ENCODE peak calls at places on chromosome 13, in four cellular contexts. One of them, this sample, is unnamed.

GRCh38 chr13:43014162-43014561 is 9.2 kb upstream of the DNAJC15 start:
- DNase-seq in skeletal muscle cell: no peak
- DNase-seq in activated CD4-positive, alpha-beta T cell treated with anti-CD3 and anti-CD28 coated beads, Interleukin-2, amount 10 ng/mL, durations not matched to agents 7 days and 5 days: no peak
- DNase-seq in activated CD8-positive, alpha-beta memory T cell treated with anti-CD3 and anti-CD28 coated beads for 4 hours: no peak
- DNase-seq in this sample: no peak

GRCh38 chr13:59269476-59269875 is 894.3 kb downstream of the DIAPH3 start:
- DNase-seq in activated CD4-positive, alpha-beta T cell treated with anti-CD3 and anti-CD28 coated beads, Interleukin-2, amount 10 ng/mL, durations not matched to agents 7 days and 5 days: no peak
- DNase-seq in activated CD8-positive, alpha-beta memory T cell treated with anti-CD3 and anti-CD28 coated beads for 4 hours: no peak
- DNase-seq in skeletal muscle cell: peak; percentile 28
- DNase-seq in this sample: no peak

GRCh38 chr13:35764359-35765015 is 288.0 kb upstream of the MAB21L1 start:
- DNase-seq in activated CD8-positive, alpha-beta memory T cell treated with anti-CD3 and anti-CD28 coated beads for 4 hours: no peak
- DNase-seq in activated CD4-positive, alpha-beta T cell treated with anti-CD3 and anti-CD28 coated beads, Interleukin-2, amount 10 ng/mL, durations not matched to agents 7 days and 5 days: no peak
- DNase-seq in skeletal muscle cell: peak; percentile 65
- DNase-seq in this sample: no peak

GRCh38 chr13:30355405-30355741 is 48.0 kb upstream of the KATNAL1 start:
- DNase-seq in skeletal muscle cell: no peak
- DNase-seq in activated CD4-positive, alpha-beta T cell treated with anti-CD3 and anti-CD28 coated beads, Interleukin-2, amount 10 ng/mL, durations not matched to agents 7 days and 5 days: no peak
- DNase-seq in activated CD8-positive, alpha-beta memory T cell treated with anti-CD3 and anti-CD28 coated beads for 4 hours: no peak
- DNase-seq in this sample: no peak

GRCh38 chr13:33696530-33696929 is 121.4 kb upstream of the RFC3 start:
- DNase-seq in skeletal muscle cell: no peak
- DNase-seq in activated CD8-positive, alpha-beta memory T cell treated with anti-CD3 and anti-CD28 coated beads for 4 hours: no peak
- DNase-seq in activated CD4-positive, alpha-beta T cell treated with anti-CD3 and anti-CD28 coated beads, Interleukin-2, amount 10 ng/mL, durations not matched to agents 7 days and 5 days: no peak
- DNase-seq in this sample: no peak

GRCh38 chr13:73715114-73715909 is 418.9 kb downstream of the KLF12 start:
- DNase-seq in skeletal muscle cell: no peak
- DNase-seq in activated CD8-positive, alpha-beta memory T cell treated with anti-CD3 and anti-CD28 coated beads for 4 hours: peak; percentile 23
- DNase-seq in activated CD4-positive, alpha-beta T cell treated with anti-CD3 and anti-CD28 coated beads, Interleukin-2, amount 10 ng/mL, durations not matched to agents 7 days and 5 days: peak; percentile 78
- DNase-seq in this sample: no peak

GRCh38 chr13:48322294-48322693 is 18.7 kb downstream of the RB1 start:
- DNase-seq in activated CD4-positive, alpha-beta T cell treated with anti-CD3 and anti-CD28 coated beads, Interleukin-2, amount 10 ng/mL, durations not matched to agents 7 days and 5 days: no peak
- DNase-seq in activated CD8-positive, alpha-beta memory T cell treated with anti-CD3 and anti-CD28 coated beads for 4 hours: no peak
- DNase-seq in skeletal muscle cell: no peak
- DNase-seq in this sample: no peak

GRCh38 chr13:29761815-29762214 is 88.6 kb downstream of the UBL3 start:
- DNase-seq in activated CD4-positive, alpha-beta T cell treated with anti-CD3 and anti-CD28 coated beads, Interleukin-2, amount 10 ng/mL, durations not matched to agents 7 days and 5 days: no peak
- DNase-seq in skeletal muscle cell: no peak
- DNase-seq in activated CD8-positive, alpha-beta memory T cell treated with anti-CD3 and anti-CD28 coated beads for 4 hours: no peak
- DNase-seq in this sample: no peak

GRCh38 chr13:66224644-66225043 is 1005.5 kb downstream of the PCDH9 start:
- DNase-seq in skeletal muscle cell: no peak
- DNase-seq in activated CD8-positive, alpha-beta memory T cell treated with anti-CD3 and anti-CD28 coated beads for 4 hours: no peak
- DNase-seq in activated CD4-positive, alpha-beta T cell treated with anti-CD3 and anti-CD28 coated beads, Interleukin-2, amount 10 ng/mL, durations not matched to agents 7 days and 5 days: no peak
- DNase-seq in this sample: peak; percentile 23

GRCh38 chr13:70170689-70171088 is 62.4 kb upstream of the KLHL1 start:
- DNase-seq in activated CD8-positive, alpha-beta memory T cell treated with anti-CD3 and anti-CD28 coated beads for 4 hours: no peak
- DNase-seq in skeletal muscle cell: no peak
- DNase-seq in activated CD4-positive, alpha-beta T cell treated with anti-CD3 and anti-CD28 coated beads, Interleukin-2, amount 10 ng/mL, durations not matched to agents 7 days and 5 days: no peak
- DNase-seq in this sample: no peak

GRCh38 chr13:79490846-79491245 is 9.9 kb downstream of the NDFIP2 start:
- DNase-seq in skeletal muscle cell: no peak
- DNase-seq in activated CD8-positive, alpha-beta memory T cell treated with anti-CD3 and anti-CD28 coated beads for 4 hours: no peak
- DNase-seq in activated CD4-positive, alpha-beta T cell treated with anti-CD3 and anti-CD28 coated beads, Interleukin-2, amount 10 ng/mL, durations not matched to agents 7 days and 5 days: no peak
- DNase-seq in this sample: no peak

GRCh38 chr13:102460806-102461205 is 59.0 kb upstream of the FGF14 start:
- DNase-seq in skeletal muscle cell: no peak
- DNase-seq in activated CD8-positive, alpha-beta memory T cell treated with anti-CD3 and anti-CD28 coated beads for 4 hours: no peak
- DNase-seq in activated CD4-positive, alpha-beta T cell treated with anti-CD3 and anti-CD28 coated beads, Interleukin-2, amount 10 ng/mL, durations not matched to agents 7 days and 5 days: no peak
- DNase-seq in this sample: no peak

GRCh38 chr13:85166891-85167290 is 632.3 kb downstream of the SLITRK6 start:
- DNase-seq in skeletal muscle cell: no peak
- DNase-seq in activated CD8-positive, alpha-beta memory T cell treated with anti-CD3 and anti-CD28 coated beads for 4 hours: no peak
- DNase-seq in activated CD4-positive, alpha-beta T cell treated with anti-CD3 and anti-CD28 coated beads, Interleukin-2, amount 10 ng/mL, durations not matched to agents 7 days and 5 days: no peak
- DNase-seq in this sample: no peak

GRCh38 chr13:98173431-98173921 is 3.6 kb downstream of the RNF113B start:
- DNase-seq in activated CD8-positive, alpha-beta memory T cell treated with anti-CD3 and anti-CD28 coated beads for 4 hours: no peak
- DNase-seq in activated CD4-positive, alpha-beta T cell treated with anti-CD3 and anti-CD28 coated beads, Interleukin-2, amount 10 ng/mL, durations not matched to agents 7 days and 5 days: no peak
- DNase-seq in skeletal muscle cell: peak; percentile 92
- DNase-seq in this sample: no peak

GRCh38 chr13:113105032-113105993 is at the start of gene F7:
- DNase-seq in activated CD4-positive, alpha-beta T cell treated with anti-CD3 and anti-CD28 coated beads, Interleukin-2, amount 10 ng/mL, durations not matched to agents 7 days and 5 days: no peak
- DNase-seq in skeletal muscle cell: no peak
- DNase-seq in activated CD8-positive, alpha-beta memory T cell treated with anti-CD3 and anti-CD28 coated beads for 4 hours: no peak
- DNase-seq in this sample: no peak

GRCh38 chr13:30043631-30043925 is 193.2 kb upstream of the UBL3 start:
- DNase-seq in activated CD4-positive, alpha-beta T cell treated with anti-CD3 and anti-CD28 coated beads, Interleukin-2, amount 10 ng/mL, durations not matched to agents 7 days and 5 days: no peak
- DNase-seq in activated CD8-positive, alpha-beta memory T cell treated with anti-CD3 and anti-CD28 coated beads for 4 hours: no peak
- DNase-seq in skeletal muscle cell: no peak
- DNase-seq in this sample: no peak

GRCh38 chr13:43303040-43303729 is 279.8 kb downstream of the DNAJC15 start:
- DNase-seq in skeletal muscle cell: peak; percentile 33
- DNase-seq in activated CD8-positive, alpha-beta memory T cell treated with anti-CD3 and anti-CD28 coated beads for 4 hours: no peak
- DNase-seq in activated CD4-positive, alpha-beta T cell treated with anti-CD3 and anti-CD28 coated beads, Interleukin-2, amount 10 ng/mL, durations not matched to agents 7 days and 5 days: peak; percentile 12
- DNase-seq in this sample: no peak

GRCh38 chr13:20230913-20231838 is 943 bp downstream of the GJB6 start:
- DNase-seq in skeletal muscle cell: no peak
- DNase-seq in activated CD4-positive, alpha-beta T cell treated with anti-CD3 and anti-CD28 coated beads, Interleukin-2, amount 10 ng/mL, durations not matched to agents 7 days and 5 days: peak; percentile 34
- DNase-seq in activated CD8-positive, alpha-beta memory T cell treated with anti-CD3 and anti-CD28 coated beads for 4 hours: no peak
- DNase-seq in this sample: peak; percentile 27

GRCh38 chr13:100608906-100609305 is 20.3 kb upstream of the GGACT start:
- DNase-seq in activated CD4-positive, alpha-beta T cell treated with anti-CD3 and anti-CD28 coated beads, Interleukin-2, amount 10 ng/mL, durations not matched to agents 7 days and 5 days: peak; percentile 20
- DNase-seq in skeletal muscle cell: no peak
- DNase-seq in activated CD8-positive, alpha-beta memory T cell treated with anti-CD3 and anti-CD28 coated beads for 4 hours: no peak
- DNase-seq in this sample: peak; percentile 55

GRCh38 chr13:28204690-28205443 is 66.5 kb downstream of the PAN3 start:
- DNase-seq in skeletal muscle cell: no peak
- DNase-seq in activated CD8-positive, alpha-beta memory T cell treated with anti-CD3 and anti-CD28 coated beads for 4 hours: no peak
- DNase-seq in activated CD4-positive, alpha-beta T cell treated with anti-CD3 and anti-CD28 coated beads, Interleukin-2, amount 10 ng/mL, durations not matched to agents 7 days and 5 days: no peak
- DNase-seq in this sample: no peak

GRCh38 chr13:103067751-103068563 is 1.7 kb upstream of the SLC10A2 start:
- DNase-seq in skeletal muscle cell: no peak
- DNase-seq in activated CD4-positive, alpha-beta T cell treated with anti-CD3 and anti-CD28 coated beads, Interleukin-2, amount 10 ng/mL, durations not matched to agents 7 days and 5 days: no peak
- DNase-seq in activated CD8-positive, alpha-beta memory T cell treated with anti-CD3 and anti-CD28 coated beads for 4 hours: no peak
- DNase-seq in this sample: no peak

GRCh38 chr13:113209336-113209879 is at the start of gene CUL4A:
- DNase-seq in skeletal muscle cell: no peak
- DNase-seq in activated CD4-positive, alpha-beta T cell treated with anti-CD3 and anti-CD28 coated beads, Interleukin-2, amount 10 ng/mL, durations not matched to agents 7 days and 5 days: peak; percentile 73
- DNase-seq in activated CD8-positive, alpha-beta memory T cell treated with anti-CD3 and anti-CD28 coated beads for 4 hours: peak; percentile 38
- DNase-seq in this sample: peak; percentile 75

GRCh38 chr13:26112843-26113242 is 61.0 kb upstream of the SHISA2 start:
- DNase-seq in activated CD8-positive, alpha-beta memory T cell treated with anti-CD3 and anti-CD28 coated beads for 4 hours: no peak
- DNase-seq in skeletal muscle cell: no peak
- DNase-seq in activated CD4-positive, alpha-beta T cell treated with anti-CD3 and anti-CD28 coated beads, Interleukin-2, amount 10 ng/mL, durations not matched to agents 7 days and 5 days: no peak
- DNase-seq in this sample: no peak

GRCh38 chr13:79973533-79973963 is 367.4 kb downstream of the SPRY2 start:
- DNase-seq in activated CD4-positive, alpha-beta T cell treated with anti-CD3 and anti-CD28 coated beads, Interleukin-2, amount 10 ng/mL, durations not matched to agents 7 days and 5 days: no peak
- DNase-seq in activated CD8-positive, alpha-beta memory T cell treated with anti-CD3 and anti-CD28 coated beads for 4 hours: no peak
- DNase-seq in skeletal muscle cell: no peak
- DNase-seq in this sample: no peak